ENCODE peak calls at places on chromosomes 1 and 21, in ten cellular contexts. P is mesendoderm; Q is breast epithelium; A is M059J; C is lung; V is smooth muscle cell of the brain vasculature; W is H54; N is T follicular helper cell; D is activated naive CD8-positive, alpha-beta T cell treated with anti-CD3 and anti-CD28 coated beads, Interleukin-2, amount 50 U/mL, for 24 hours; O is fibroblast of mammary gland. Z is an unnamed sample.

GRCh38 chr1:100353988-100354387 is 1.7 kb downstream of the CDC14A start:
- DNase-seq in P (peak), Q (no peak), A (peak), C (no peak), V (no peak), W (peak), N (no peak), D (no peak), O (peak), Z (no peak)

GRCh38 chr1:76124196-76124595 is 49.6 kb downstream of the ST6GALNAC3 start:
- DNase-seq in P (peak), Q (no peak), A (peak), C (no peak), V (no peak), W (no peak), N (no peak), D (no peak), O (no peak), Z (no peak)

GRCh38 chr1:88224940-88225339 is 459.1 kb upstream of the PKN2 start:
- DNase-seq in P (peak), Q (no peak), A (no peak), C (no peak), V (no peak), W (no peak), N (no peak), D (no peak), O (no peak), Z (no peak)

GRCh38 chr1:29123871-29124365 is at the start of gene TMEM200B:
- DNase-seq in P (no peak), Q (no peak), A (no peak), C (no peak), V (no peak), W (no peak), N (no peak), D (no peak), O (no peak), Z (no peak)

GRCh38 chr1:15031251-15031930 is 122.2 kb upstream of the TMEM51 start:
- DNase-seq in P (no peak), Q (no peak), A (peak), C (no peak), V (no peak), W (no peak), N (no peak), D (no peak), O (peak), Z (no peak)

GRCh38 chr1:210629276-210629675 is 300.6 kb downstream of the HHAT start:
- DNase-seq in P (no peak), Q (no peak), A (no peak), C (no peak), V (no peak), W (no peak), N (no peak), D (no peak), O (no peak), Z (no peak)

GRCh38 chr1:203033917-203034316 is 7.6 kb downstream of the PPFIA4 start:
- DNase-seq in P (no peak), Q (no peak), A (no peak), C (no peak), V (no peak), W (no peak), N (no peak), D (no peak), O (no peak), Z (no peak)

GRCh38 chr1:9191216-9191615 is 43.4 kb upstream of the H6PD start:
- DNase-seq in P (no peak), Q (no peak), A (no peak), C (no peak), V (no peak), W (no peak), N (no peak), D (no peak), O (no peak), Z (no peak)

GRCh38 chr21:39020751-39021474 is 162.3 kb downstream of the PSMG1 start:
- DNase-seq in P (peak), Q (peak), A (peak), C (peak), V (no peak), W (peak), N (no peak), D (no peak), O (peak), Z (no peak)

GRCh38 chr1:40014812-40015594 is 25.5 kb upstream of the CAP1 start:
- DNase-seq in P (no peak), Q (no peak), A (peak), C (no peak), V (peak), W (peak), N (no peak), D (no peak), O (peak), Z (peak)

GRCh38 chr21:45031231-45032191 is 42.9 kb upstream of the ADARB1 start:
- DNase-seq in P (no peak), Q (no peak), A (no peak), C (no peak), V (no peak), W (no peak), N (no peak), D (no peak), O (no peak), Z (no peak)

GRCh38 chr1:59266180-59266926 is 30.5 kb upstream of the FGGY start:
- DNase-seq in P (no peak), Q (no peak), A (no peak), C (no peak), V (no peak), W (no peak), N (no peak), D (no peak), O (no peak), Z (no peak)

GRCh38 chr1:21896652-21897532 is 40.2 kb downstream of the HSPG2 start:
- DNase-seq in P (peak), Q (peak), A (peak), C (peak), V (no peak), W (no peak), N (no peak), D (no peak), O (no peak), Z (no peak)

GRCh38 chr1:48610628-48611542 is 138.9 kb upstream of the SPATA6 start:
- DNase-seq in P (peak), Q (no peak), A (peak), C (no peak), V (no peak), W (no peak), N (no peak), D (no peak), O (no peak), Z (no peak)

GRCh38 chr1:183983371-183984105 is 54.0 kb downstream of the COLGALT2 start:
- DNase-seq in P (no peak), Q (no peak), A (no peak), C (no peak), V (no peak), W (no peak), N (no peak), D (no peak), O (no peak), Z (no peak)

GRCh38 chr1:223140551-223140950 is 2.5 kb downstream of the TLR5 start:
- DNase-seq in P (no peak), Q (no peak), A (no peak), C (no peak), V (no peak), W (no peak), N (no peak), D (no peak), O (no peak), Z (no peak)

GRCh38 chr1:1318131-1318652 is 6.3 kb downstream of the INTS11 start:
- DNase-seq in P (peak), Q (peak), A (peak), C (peak), V (peak), W (no peak), N (no peak), D (no peak), O (peak), Z (peak)

GRCh38 chr1:235275223-235275622 is 52.8 kb downstream of the ARID4B start:
- DNase-seq in P (no peak), Q (no peak), A (no peak), C (no peak), V (no peak), W (no peak), N (no peak), D (no peak), O (no peak), Z (no peak)

GRCh38 chr1:30903343-30904034 is 5.1 kb downstream of the SDC3 start:
- DNase-seq in P (peak), Q (no peak), A (peak), C (no peak), V (no peak), W (no peak), N (no peak), D (no peak), O (no peak), Z (no peak)

GRCh38 chr1:176791911-176792310 is 328.9 kb downstream of the PAPPA2 start:
- DNase-seq in P (no peak), Q (no peak), A (peak), C (no peak), V (no peak), W (no peak), N (no peak), D (no peak), O (no peak), Z (no peak)

GRCh38 chr1:172496678-172497077 is 36.3 kb upstream of the SUCO start:
- DNase-seq in P (no peak), Q (no peak), A (peak), C (no peak), V (no peak), W (no peak), N (no peak), D (no peak), O (no peak), Z (no peak)

GRCh38 chr1:23044035-23044434 is 24.8 kb downstream of the KDM1A start:
- DNase-seq in P (no peak), Q (no peak), A (no peak), C (no peak), V (no peak), W (no peak), N (no peak), D (no peak), O (no peak), Z (no peak)

GRCh38 chr1:54312874-54313316 is 93.3 kb downstream of the SSBP3 start:
- DNase-seq in P (peak), Q (peak), A (peak), C (peak), V (no peak), W (peak), N (no peak), D (no peak), O (peak), Z (peak)

GRCh38 chr1:224188286-224188685 is 5.2 kb downstream of the DEGS1 start:
- DNase-seq in P (no peak), Q (no peak), A (no peak), C (no peak), V (no peak), W (no peak), N (no peak), D (no peak), O (no peak), Z (no peak)

GRCh38 chr1:99573431-99574217 is 72.3 kb upstream of the PALMD start:
- DNase-seq in P (no peak), Q (no peak), A (peak), C (no peak), V (no peak), W (no peak), N (no peak), D (no peak), O (no peak), Z (no peak)

GRCh38 chr1:41394918-41395598 is 33.8 kb downstream of the FOXO6 start:
- DNase-seq in P (peak), Q (no peak), A (no peak), C (no peak), V (no peak), W (no peak), N (no peak), D (no peak), O (no peak), Z (no peak)

GRCh38 chr1:66275083-66275482 is 258.9 kb upstream of the SGIP1 start:
- DNase-seq in P (no peak), Q (no peak), A (no peak), C (no peak), V (no peak), W (no peak), N (no peak), D (no peak), O (no peak), Z (no peak)

GRCh38 chr1:53043271-53043670 is 18.7 kb upstream of the PODN start:
- DNase-seq in P (no peak), Q (no peak), A (no peak), C (no peak), V (no peak), W (no peak), N (no peak), D (no peak), O (peak), Z (no peak)

GRCh38 chr1:201758508-201759050 is 70.4 kb upstream of the IPO9 start:
- DNase-seq in P (no peak), Q (no peak), A (no peak), C (no peak), V (no peak), W (no peak), N (no peak), D (no peak), O (no peak), Z (no peak)

GRCh38 chr1:209457618-209458017 is 125.9 kb upstream of the CAMK1G start:
- DNase-seq in P (no peak), Q (no peak), A (no peak), C (no peak), V (no peak), W (no peak), N (no peak), D (no peak), O (no peak), Z (no peak)

GRCh38 chr1:180231506-180232420 is 1.7 kb downstream of the LHX4 start:
- DNase-seq in P (peak), Q (no peak), A (peak), C (no peak), V (no peak), W (peak), N (no peak), D (peak), O (peak), Z (no peak)

GRCh38 chr1:67850151-67850551 is 16.9 kb upstream of the GNG12 start:
- DNase-seq in P (peak), Q (no peak), A (peak), C (no peak), V (no peak), W (no peak), N (no peak), D (no peak), O (peak), Z (no peak)

GRCh38 chr1:19495816-19496528 is 10.6 kb upstream of the CAPZB start:
- DNase-seq in P (no peak), Q (no peak), A (peak), C (no peak), V (no peak), W (no peak), N (no peak), D (no peak), O (peak), Z (no peak)

GRCh38 chr1:60283690-60284089 is 210.1 kb upstream of the C1orf87 start:
- DNase-seq in P (peak), Q (no peak), A (no peak), C (no peak), V (no peak), W (no peak), N (no peak), D (no peak), O (peak), Z (no peak)

GRCh38 chr1:16430598-16430997 is 6.6 kb downstream of the SPATA21 start:
- DNase-seq in P (peak), Q (no peak), A (peak), C (no peak), V (no peak), W (no peak), N (no peak), D (no peak), O (peak), Z (no peak)

GRCh38 chr1:210293191-210293607 is 35.5 kb upstream of the HHAT start:
- DNase-seq in P (no peak), Q (peak), A (peak), C (peak), V (no peak), W (no peak), N (no peak), D (no peak), O (peak), Z (no peak)

GRCh38 chr1:51303751-51304196 is 26.6 kb downstream of the TTC39A start:
- DNase-seq in P (no peak), Q (no peak), A (peak), C (no peak), V (no peak), W (no peak), N (no peak), D (peak), O (no peak), Z (no peak)

GRCh38 chr1:40058097-40058452 is 17.5 kb downstream of the CAP1 start:
- DNase-seq in P (no peak), Q (no peak), A (no peak), C (no peak), V (no peak), W (no peak), N (no peak), D (no peak), O (no peak), Z (no peak)

Z was measured in skeletal muscle cell.